ENCODE peak calls at places on chromosome 13, in five cellular contexts. U, M, Y, N and S are unnamed samples.

GRCh38 chr13:113800576-113800926 is 41.5 kb downstream of the TMEM255B start:
- DNase-seq in U (no peak), M (no peak), Y (no peak), N (no peak), S (no peak)

GRCh38 chr13:92719868-92720267 is 506.7 kb upstream of the GPC6 start:
- DNase-seq in U (no peak), M (no peak), Y (no peak), N (no peak), S (no peak)

GRCh38 chr13:51910508-51910907 is 48.7 kb downstream of the CCDC70 start:
- DNase-seq in U (no peak), M (no peak), Y (no peak), N (no peak), S (no peak)

GRCh38 chr13:73765651-73766384 is 368.4 kb downstream of the KLF12 start:
- DNase-seq in U (no peak), M (peak), Y (peak), N (peak), S (peak)

GRCh38 chr13:37295046-37295445 is 189.6 kb upstream of the CSNK1A1L start:
- DNase-seq in U (no peak), M (peak), Y (no peak), N (no peak), S (no peak)

GRCh38 chr13:87671824-87672603 is 843 bp downstream of the SLITRK5 start:
- DNase-seq in U (no peak), M (no peak), Y (peak), N (no peak), S (no peak)

GRCh38 chr13:42401376-42401775 is 129.4 kb downstream of the AKAP11 start:
- DNase-seq in U (no peak), M (no peak), Y (no peak), N (no peak), S (peak)

GRCh38 chr13:18978447-18978846 is 203.2 kb downstream of the TUBA3C start:
- DNase-seq in U (no peak), M (no peak), Y (no peak), N (no peak), S (no peak)

GRCh38 chr13:97423300-97424045 is 10.5 kb upstream of the RAP2A start:
- DNase-seq in U (no peak), M (no peak), Y (no peak), N (no peak), S (no peak)

GRCh38 chr13:73521291-73521626 is 462.5 kb downstream of the KLF5 start:
- DNase-seq in U (no peak), M (no peak), Y (no peak), N (no peak), S (no peak)

GRCh38 chr13:40383922-40384321 is 282.5 kb downstream of the FOXO1 start:
- DNase-seq in U (no peak), M (no peak), Y (no peak), N (no peak), S (no peak)

GRCh38 chr13:33194820-33195692 is 90.5 kb downstream of the STARD13 start:
- DNase-seq in U (no peak), M (peak), Y (peak), N (peak), S (peak)

GRCh38 chr13:76836311-76836710 is 49.9 kb downstream of the KCTD12 start:
- DNase-seq in U (no peak), M (no peak), Y (peak), N (peak), S (no peak)

GRCh38 chr13:29465741-29466293 is 129.7 kb downstream of the SLC7A1 start:
- DNase-seq in U (no peak), M (peak), Y (peak), N (peak), S (no peak)

GRCh38 chr13:107641574-107641973 is 573.8 kb downstream of the LIG4 start:
- DNase-seq in U (no peak), M (no peak), Y (no peak), N (no peak), S (no peak)

GRCh38 chr13:113864303-113864890 is 521 bp upstream of the GAS6 start:
- DNase-seq in U (no peak), M (peak), Y (no peak), N (peak), S (no peak)

GRCh38 chr13:92188574-92188973 is 790.2 kb downstream of the GPC5 start:
- DNase-seq in U (no peak), M (no peak), Y (no peak), N (no peak), S (no peak)

GRCh38 chr13:67117010-67117550 is 113.1 kb downstream of the PCDH9 start:
- DNase-seq in U (no peak), M (no peak), Y (no peak), N (no peak), S (no peak)

GRCh38 chr13:40666905-40667621 is 622 bp upstream of the FOXO1 start:
- DNase-seq in U (no peak), M (no peak), Y (no peak), N (no peak), S (no peak)

GRCh38 chr13:98246538-98247172 is 69.6 kb upstream of the RNF113B start:
- DNase-seq in U (no peak), M (no peak), Y (peak), N (peak), S (no peak)

GRCh38 chr13:76161143-76161542 is 525.0 kb downstream of the LMO7 start:
- DNase-seq in U (no peak), M (no peak), Y (peak), N (peak), S (no peak)

GRCh38 chr13:51785592-51786424 is 18.2 kb downstream of the DHRS12 start:
- DNase-seq in U (no peak), M (peak), Y (peak), N (peak), S (no peak)

GRCh38 chr13:113273856-113274590 is 23.0 kb upstream of the LAMP1 start:
- DNase-seq in U (no peak), M (peak), Y (peak), N (peak), S (no peak)

GRCh38 chr13:41284512-41285288 is 21.3 kb upstream of the MTRF1 start:
- DNase-seq in U (peak), M (peak), Y (peak), N (peak), S (no peak)

GRCh38 chr13:23741879-23742510 is 147.2 kb downstream of the MIPEP start:
- DNase-seq in U (peak), M (peak), Y (no peak), N (no peak), S (peak)

GRCh38 chr13:21124853-21125252 is 51.5 kb downstream of the SKA3 start:
- DNase-seq in U (no peak), M (peak), Y (peak), N (peak), S (no peak)

GRCh38 chr13:74074723-74075122 is 59.5 kb downstream of the KLF12 start:
- DNase-seq in U (no peak), M (peak), Y (no peak), N (peak), S (no peak)

GRCh38 chr13:25630327-25630726 is 258.6 kb downstream of the ATP8A2 start:
- DNase-seq in U (no peak), M (no peak), Y (no peak), N (no peak), S (no peak)

GRCh38 chr13:72384879-72385278 is 342.6 kb downstream of the MZT1 start:
- DNase-seq in U (no peak), M (peak), Y (peak), N (peak), S (no peak)

GRCh38 chr13:29472317-29472961 is 123.0 kb downstream of the SLC7A1 start:
- DNase-seq in U (peak), M (peak), Y (peak), N (peak), S (peak)

GRCh38 chr13:40480012-40480914 is 186.2 kb downstream of the FOXO1 start:
- DNase-seq in U (no peak), M (no peak), Y (no peak), N (no peak), S (peak)

GRCh38 chr13:66689037-66689619 is 541.0 kb downstream of the PCDH9 start:
- DNase-seq in U (no peak), M (peak), Y (peak), N (no peak), S (no peak)

GRCh38 chr13:39786091-39786490 is 130.6 kb downstream of the COG6 start:
- DNase-seq in U (no peak), M (no peak), Y (no peak), N (no peak), S (no peak)

GRCh38 chr13:44449999-44450821 is 76.6 kb downstream of the SERP2 start:
- DNase-seq in U (no peak), M (peak), Y (no peak), N (no peak), S (no peak)

GRCh38 chr13:106417467-106418110 is 117.9 kb downstream of the EFNB2 start:
- DNase-seq in U (no peak), M (no peak), Y (peak), N (no peak), S (no peak)

GRCh38 chr13:104833221-104833620 is 1702.2 kb downstream of the EFNB2 start:
- DNase-seq in U (no peak), M (no peak), Y (no peak), N (no peak), S (no peak)
- H3K4me3 ChIP-seq in U (no peak), M (no peak), Y (no peak), N (no peak), S (no peak)

GRCh38 chr13:110305001-110305400 is 2.0 kb downstream of the COL4A1 start:
- DNase-seq in U (no peak), M (peak), Y (no peak), N (no peak), S (no peak)

GRCh38 chr13:110303644-110304043 is 3.3 kb downstream of the COL4A1 start:
- DNase-seq in U (no peak), M (no peak), Y (no peak), N (no peak), S (no peak)

GRCh38 chr13:110302986-110303385 is 4.0 kb downstream of the COL4A1 start:
- DNase-seq in U (no peak), M (no peak), Y (no peak), N (no peak), S (no peak)

GRCh38 chr13:110305544-110305943 is 1.4 kb downstream of the COL4A1 start:
- DNase-seq in U (no peak), M (peak), Y (no peak), N (no peak), S (no peak)

DNA sequence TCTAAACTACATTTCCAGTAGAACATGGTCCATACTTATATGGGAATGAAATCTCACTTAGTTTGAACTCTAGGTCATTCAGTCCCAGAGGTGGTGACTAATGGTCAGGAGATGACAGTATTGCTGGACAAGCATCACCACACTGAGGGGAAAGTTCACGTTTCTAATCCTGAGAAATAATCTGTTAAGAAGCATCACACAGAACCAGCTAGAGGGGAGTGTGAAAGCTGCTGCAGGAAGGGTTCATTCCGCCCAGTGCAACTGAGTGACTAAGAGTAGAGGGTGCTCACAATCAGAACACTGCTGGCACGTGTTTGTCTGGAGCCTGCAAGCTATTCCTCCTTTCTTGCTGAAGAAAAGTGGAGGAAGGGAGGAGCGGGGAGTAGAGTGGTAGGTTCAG is 2.7 kb downstream of the COL4A1 start:
- DNase-seq in U (no peak), M (peak), Y (peak), N (peak), S (no peak)
- H3K4me3 ChIP-seq in U (no peak), M (no peak), Y (no peak), N (peak), S (no peak)

GRCh38 chr13:93727301-93728141 is 500.9 kb downstream of the GPC6 start:
- DNase-seq in U (no peak), M (no peak), Y (peak), N (peak), S (no peak)

GRCh38 chr13:93726173-93727019 is 499.8 kb downstream of the GPC6 start:
- DNase-seq in U (no peak), M (no peak), Y (no peak), N (no peak), S (no peak)

GRCh38 chr13:93723316-93723715 is 496.7 kb downstream of the GPC6 start:
- DNase-seq in U (no peak), M (no peak), Y (peak), N (peak), S (no peak)

GRCh38 chr13:93721483-93721882 is 494.9 kb downstream of the GPC6 start:
- DNase-seq in U (no peak), M (no peak), Y (no peak), N (no peak), S (no peak)

DNA sequence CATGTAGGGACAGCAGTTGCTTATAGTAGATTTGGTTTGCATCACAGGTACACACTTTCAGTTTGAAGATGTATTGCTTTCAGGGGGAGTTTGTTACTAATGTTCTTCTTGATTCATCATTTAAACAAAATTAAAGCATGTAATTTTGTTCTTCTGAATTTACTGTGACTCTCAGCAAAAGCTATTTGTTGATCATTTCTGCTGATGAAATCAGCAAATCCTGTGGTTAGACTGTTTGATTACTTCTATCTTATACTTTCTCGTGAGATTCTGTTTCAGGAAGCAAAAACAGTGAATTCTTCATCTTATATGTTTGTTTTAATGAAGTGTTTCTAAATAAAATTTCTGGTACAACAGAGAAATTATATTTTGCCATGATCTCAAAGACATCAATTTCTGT is 497.6 kb downstream of the GPC6 start:
- DNase-seq in U (no peak), M (no peak), Y (no peak), N (peak), S (no peak)
- H3K4me3 ChIP-seq in U (no peak), M (no peak), Y (no peak), N (no peak), S (no peak)

GRCh38 chr13:30907167-30907761 is 1.2 kb downstream of the MEDAG start:
- DNase-seq in U (no peak), M (peak), Y (peak), N (peak), S (no peak)
- H3K4me3 ChIP-seq in U (no peak), M (peak), Y (peak), N (no peak), S (no peak)

GRCh38 chr13:26760835-26761582 is 423 bp upstream of the GPR12 start:
- DNase-seq in U (no peak), M (no peak), Y (no peak), N (no peak), S (no peak)
- H3K4me3 ChIP-seq in U (no peak), M (no peak), Y (no peak), N (no peak), S (no peak)

DNA sequence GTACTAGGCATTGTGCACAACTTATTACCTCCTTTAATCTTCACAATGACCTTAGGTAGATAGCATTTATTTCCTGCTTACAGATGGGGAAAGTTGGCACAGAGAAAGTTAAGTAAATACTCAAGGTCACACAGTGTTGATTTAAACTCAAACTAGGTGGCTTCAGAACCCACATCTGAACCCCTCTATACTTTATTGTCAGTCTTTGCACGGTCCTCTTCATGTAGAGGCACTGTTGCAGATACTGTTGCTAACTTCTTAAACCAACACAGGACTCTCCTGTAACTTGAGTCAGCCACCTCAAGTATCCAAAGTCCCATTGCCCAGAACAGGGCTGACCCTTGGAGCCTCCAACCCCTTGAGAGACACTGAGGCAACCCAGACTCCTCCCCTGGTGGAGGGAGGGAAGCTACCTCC is 48.8 kb downstream of the FRY start:
- DNase-seq in U (no peak), M (no peak), Y (no peak), N (no peak), S (no peak)
- H3K4me3 ChIP-seq in U (no peak), M (no peak), Y (no peak), N (no peak), S (no peak)